ENCODE peak calls at places on chromosome 14, in five cellular contexts. One of them, this sample, is unnamed.

GRCh38 chr14:64680013-64680674 is 24.1 kb upstream of the PLEKHG3 start:
- DNase-seq in IMR-90: no peak
- DNase-seq in suprapubic skin: no peak
- DNase-seq in heart left ventricle: no peak
- DNase-seq in body of pancreas: no peak
- DNase-seq in this sample: peak; percentile 73

GRCh38 chr14:54566410-54567223 is at the start of gene SAMD4A:
- DNase-seq in body of pancreas: peak; percentile 63
- DNase-seq in heart left ventricle: peak; percentile 87
- DNase-seq in IMR-90: peak; percentile 86
- DNase-seq in suprapubic skin: peak; percentile 86
- DNase-seq in this sample: peak; percentile 73

GRCh38 chr14:22623047-22623446 is 21.1 kb downstream of the OR6J1 start:
- DNase-seq in heart left ventricle: no peak
- DNase-seq in suprapubic skin: no peak
- DNase-seq in IMR-90: no peak
- DNase-seq in body of pancreas: no peak
- DNase-seq in this sample: no peak

GRCh38 chr14:101791919-101792572 is 30.5 kb downstream of the PPP2R5C start:
- DNase-seq in body of pancreas: no peak
- DNase-seq in IMR-90: peak; percentile 78
- DNase-seq in heart left ventricle: no peak
- DNase-seq in suprapubic skin: no peak
- DNase-seq in this sample: no peak

GRCh38 chr14:93008381-93008780 is 85.4 kb downstream of the CHGA start:
- DNase-seq in IMR-90: peak; percentile 35
- DNase-seq in body of pancreas: no peak
- DNase-seq in suprapubic skin: no peak
- DNase-seq in heart left ventricle: no peak
- DNase-seq in this sample: no peak

GRCh38 chr14:24150993-24151392 is 3.7 kb downstream of the RNF31 start:
- DNase-seq in IMR-90: no peak
- DNase-seq in suprapubic skin: no peak
- DNase-seq in heart left ventricle: no peak
- DNase-seq in body of pancreas: no peak
- DNase-seq in this sample: no peak

GRCh38 chr14:94826774-94827173 is 56.9 kb upstream of the GSC start:
- DNase-seq in suprapubic skin: no peak
- DNase-seq in body of pancreas: no peak
- DNase-seq in heart left ventricle: no peak
- DNase-seq in IMR-90: no peak
- DNase-seq in this sample: no peak

GRCh38 chr14:55697358-55697985 is 117.5 kb downstream of the KTN1 start:
- DNase-seq in body of pancreas: no peak
- DNase-seq in IMR-90: no peak
- DNase-seq in suprapubic skin: no peak
- DNase-seq in heart left ventricle: no peak
- DNase-seq in this sample: no peak

GRCh38 chr14:93712079-93712837 is 76.0 kb downstream of the PRIMA1 start:
- DNase-seq in suprapubic skin: no peak
- DNase-seq in heart left ventricle: no peak
- DNase-seq in IMR-90: no peak
- DNase-seq in body of pancreas: no peak
- DNase-seq in this sample: no peak

GRCh38 chr14:103298620-103299019 is 35.4 kb upstream of the EIF5 start:
- DNase-seq in suprapubic skin: no peak
- DNase-seq in body of pancreas: no peak
- DNase-seq in IMR-90: no peak
- DNase-seq in heart left ventricle: no peak
- DNase-seq in this sample: no peak

GRCh38 chr14:105252552-105253328 is 4.4 kb downstream of the BTBD6 start:
- DNase-seq in IMR-90: no peak
- DNase-seq in heart left ventricle: no peak
- DNase-seq in body of pancreas: no peak
- DNase-seq in suprapubic skin: no peak
- DNase-seq in this sample: no peak

GRCh38 chr14:63468273-63468672 is 74.9 kb downstream of the PPP2R5E start:
- DNase-seq in heart left ventricle: no peak
- DNase-seq in IMR-90: no peak
- DNase-seq in suprapubic skin: no peak
- DNase-seq in body of pancreas: no peak
- DNase-seq in this sample: no peak

GRCh38 chr14:70416717-70417349 is at the start of gene SYNJ2BP:
- DNase-seq in IMR-90: peak; percentile 70
- DNase-seq in heart left ventricle: peak; percentile 75
- DNase-seq in body of pancreas: peak; percentile 88
- DNase-seq in suprapubic skin: no peak
- DNase-seq in this sample: peak; percentile 79

GRCh38 chr14:24535737-24536136 is 27.7 kb upstream of the CMA1 start:
- DNase-seq in suprapubic skin: no peak
- DNase-seq in IMR-90: no peak
- DNase-seq in body of pancreas: no peak
- DNase-seq in heart left ventricle: no peak
- DNase-seq in this sample: no peak

GRCh38 chr14:66009104-66009503 is 477.1 kb upstream of the CCDC196 start:
- DNase-seq in IMR-90: peak; percentile 12
- DNase-seq in heart left ventricle: no peak
- DNase-seq in suprapubic skin: no peak
- DNase-seq in body of pancreas: no peak
- DNase-seq in this sample: no peak

GRCh38 chr14:50944647-50945413 is 547 bp upstream of the PYGL start:
- DNase-seq in IMR-90: peak; percentile 35
- DNase-seq in heart left ventricle: peak; percentile 24
- DNase-seq in suprapubic skin: peak; percentile 87
- DNase-seq in body of pancreas: peak; percentile 42
- DNase-seq in this sample: peak; percentile 47

GRCh38 chr14:104865631-104866441 is 768 bp downstream of the CEP170B start:
- DNase-seq in IMR-90: peak; percentile 67
- DNase-seq in heart left ventricle: peak; percentile 69
- DNase-seq in body of pancreas: peak; percentile 66
- DNase-seq in suprapubic skin: no peak
- DNase-seq in this sample: peak; percentile 63

GRCh38 chr14:31884776-31885379 is 192.2 kb upstream of the ARHGAP5 start:
- DNase-seq in IMR-90: peak; percentile 60
- DNase-seq in suprapubic skin: no peak
- DNase-seq in heart left ventricle: no peak
- DNase-seq in body of pancreas: no peak
- DNase-seq in this sample: no peak

GRCh38 chr14:64688801-64689200 is 15.4 kb upstream of the PLEKHG3 start:
- DNase-seq in suprapubic skin: peak; percentile 40
- DNase-seq in heart left ventricle: no peak
- DNase-seq in IMR-90: no peak
- DNase-seq in body of pancreas: no peak
- DNase-seq in this sample: no peak

GRCh38 chr14:54048736-54049135 is 92.1 kb upstream of the BMP4 start:
- DNase-seq in suprapubic skin: no peak
- DNase-seq in IMR-90: no peak
- DNase-seq in heart left ventricle: no peak
- DNase-seq in body of pancreas: no peak
- DNase-seq in this sample: no peak

GRCh38 chr14:104218361-104219180 is 80.2 kb downstream of the KIF26A start:
- DNase-seq in suprapubic skin: no peak
- DNase-seq in IMR-90: no peak
- DNase-seq in body of pancreas: no peak
- DNase-seq in heart left ventricle: no peak
- DNase-seq in this sample: no peak

GRCh38 chr14:58941666-58942065 is 246.8 kb upstream of the DAAM1 start:
- DNase-seq in body of pancreas: no peak
- DNase-seq in heart left ventricle: no peak
- DNase-seq in suprapubic skin: no peak
- DNase-seq in IMR-90: peak; percentile 64
- DNase-seq in this sample: no peak

GRCh38 chr14:61231810-61232209 is 49.3 kb downstream of the TMEM30B start:
- DNase-seq in suprapubic skin: no peak
- DNase-seq in heart left ventricle: no peak
- DNase-seq in body of pancreas: no peak
- DNase-seq in IMR-90: no peak
- DNase-seq in this sample: no peak

GRCh38 chr14:75025082-75025481 is 22.4 kb downstream of the EIF2B2 start:
- DNase-seq in heart left ventricle: no peak
- DNase-seq in IMR-90: peak; percentile 69
- DNase-seq in body of pancreas: no peak
- DNase-seq in suprapubic skin: no peak
- DNase-seq in this sample: no peak

GRCh38 chr14:91692075-91692474 is 39.8 kb downstream of the CATSPERB start:
- DNase-seq in body of pancreas: no peak
- DNase-seq in heart left ventricle: no peak
- DNase-seq in suprapubic skin: no peak
- DNase-seq in IMR-90: no peak
- DNase-seq in this sample: no peak

GRCh38 chr14:49640540-49641417 is 5.7 kb upstream of the DNAAF2 start:
- DNase-seq in suprapubic skin: no peak
- DNase-seq in heart left ventricle: no peak
- DNase-seq in IMR-90: no peak
- DNase-seq in body of pancreas: no peak
- DNase-seq in this sample: no peak

GRCh38 chr14:100192250-100192671 is 32.8 kb upstream of the DEGS2 start:
- DNase-seq in IMR-90: no peak
- DNase-seq in suprapubic skin: no peak
- DNase-seq in heart left ventricle: peak; percentile 38
- DNase-seq in body of pancreas: peak; percentile 43
- DNase-seq in this sample: no peak

GRCh38 chr14:45252356-45253069 is 489 bp downstream of the MIS18BP1 start:
- DNase-seq in body of pancreas: no peak
- DNase-seq in suprapubic skin: no peak
- DNase-seq in heart left ventricle: no peak
- DNase-seq in IMR-90: peak; percentile 5
- DNase-seq in this sample: peak; percentile 6

GRCh38 chr14:56131004-56131864 is 13.0 kb downstream of the PELI2 start:
- DNase-seq in suprapubic skin: no peak
- DNase-seq in heart left ventricle: no peak
- DNase-seq in IMR-90: no peak
- DNase-seq in body of pancreas: no peak
- DNase-seq in this sample: no peak

GRCh38 chr14:60681271-60681670 is 32.0 kb upstream of the SIX1 start:
- DNase-seq in suprapubic skin: no peak
- DNase-seq in body of pancreas: no peak
- DNase-seq in IMR-90: no peak
- DNase-seq in heart left ventricle: no peak
- DNase-seq in this sample: no peak

GRCh38 chr14:64209428-64210165 is 84.6 kb downstream of the ESR2 start:
- DNase-seq in body of pancreas: no peak
- DNase-seq in IMR-90: peak; percentile 71
- DNase-seq in heart left ventricle: peak; percentile 62
- DNase-seq in suprapubic skin: no peak
- DNase-seq in this sample: no peak

GRCh38 chr14:100076630-100077029 is 11.4 kb downstream of the EVL start:
- DNase-seq in suprapubic skin: peak; percentile 85
- DNase-seq in IMR-90: peak; percentile 81
- DNase-seq in heart left ventricle: no peak
- DNase-seq in body of pancreas: no peak
- DNase-seq in this sample: no peak

GRCh38 chr14:22502551-22502950 is 86.5 kb downstream of the DAD1 start:
- DNase-seq in heart left ventricle: no peak
- DNase-seq in body of pancreas: no peak
- DNase-seq in IMR-90: no peak
- DNase-seq in suprapubic skin: no peak
- DNase-seq in this sample: no peak

GRCh38 chr14:24241829-24242443 is 487 bp downstream of the TINF2 start:
- DNase-seq in suprapubic skin: peak; percentile 96
- DNase-seq in IMR-90: peak; percentile 89
- DNase-seq in body of pancreas: peak; percentile 93
- DNase-seq in heart left ventricle: peak; percentile 95
- DNase-seq in this sample: peak; percentile 93

GRCh38 chr14:80080601-80081000 is 130.7 kb downstream of the DIO2 start:
- DNase-seq in body of pancreas: no peak
- DNase-seq in suprapubic skin: no peak
- DNase-seq in IMR-90: no peak
- DNase-seq in heart left ventricle: no peak
- DNase-seq in this sample: no peak

GRCh38 chr14:103623883-103624482 is 5.0 kb upstream of the KLC1 start:
- DNase-seq in suprapubic skin: no peak
- DNase-seq in IMR-90: no peak
- DNase-seq in heart left ventricle: peak; percentile 42
- DNase-seq in body of pancreas: no peak
- DNase-seq in this sample: no peak

GRCh38 chr14:97353102-97353501 is 555.9 kb downstream of the VRK1 start:
- DNase-seq in body of pancreas: no peak
- DNase-seq in heart left ventricle: no peak
- DNase-seq in IMR-90: no peak
- DNase-seq in suprapubic skin: no peak
- DNase-seq in this sample: no peak
- TF ChIP-seq CTCF in body of pancreas: no peak
- TF ChIP-seq CTCF in heart left ventricle: no peak
- TF ChIP-seq CTCF in IMR-90: no peak
- TF ChIP-seq CTCF in suprapubic skin: no peak
- TF ChIP-seq CTCF in this sample: no peak

GRCh38 chr14:73491256-73491976 is 683 bp downstream of the RIOX1 start:
- DNase-seq in heart left ventricle: peak; percentile 35
- DNase-seq in suprapubic skin: no peak
- DNase-seq in IMR-90: peak; percentile 64
- DNase-seq in body of pancreas: peak; percentile 62
- DNase-seq in this sample: peak; percentile 48
- TF ChIP-seq POLR2A in heart left ventricle: no peak
- TF ChIP-seq POLR2A in suprapubic skin: no peak
- TF ChIP-seq POLR2A in IMR-90: peak; percentile 7
- TF ChIP-seq POLR2A in body of pancreas: no peak
- TF ChIP-seq POLR2A in this sample: peak; percentile 67

GRCh38 chr14:39109893-39110715 is 4.0 kb upstream of the GEMIN2 start:
- DNase-seq in heart left ventricle: no peak
- DNase-seq in IMR-90: no peak
- DNase-seq in suprapubic skin: no peak
- DNase-seq in body of pancreas: peak; percentile 30
- DNase-seq in this sample: no peak

GRCh38 chr14:39108791-39109190 is 5.3 kb upstream of the GEMIN2 start:
- DNase-seq in heart left ventricle: no peak
- DNase-seq in IMR-90: no peak
- DNase-seq in suprapubic skin: no peak
- DNase-seq in body of pancreas: no peak
- DNase-seq in this sample: no peak

GRCh38 chr14:39114073-39114838 is at the start of gene GEMIN2:
- DNase-seq in heart left ventricle: peak; percentile 90
- DNase-seq in body of pancreas: peak; percentile 94
- DNase-seq in IMR-90: peak; percentile 91
- DNase-seq in suprapubic skin: peak; percentile 97
- DNase-seq in this sample: peak; percentile 90

GRCh38 chr14:39113685-39114072 is 444 bp upstream of the GEMIN2 start:
- DNase-seq in body of pancreas: no peak
- DNase-seq in IMR-90: no peak
- DNase-seq in suprapubic skin: no peak
- DNase-seq in heart left ventricle: no peak
- DNase-seq in this sample: no peak
- H3K4me3 ChIP-seq in body of pancreas: peak overlapping the region; percentile 70
- H3K4me3 ChIP-seq in IMR-90: peak overlapping the region; percentile 83
- H3K4me3 ChIP-seq in suprapubic skin: peak overlapping the region; percentile 80
- H3K4me3 ChIP-seq in heart left ventricle: peak overlapping the region; percentile 78
- H3K4me3 ChIP-seq in this sample: peak overlapping the region; percentile 56

DNA sequence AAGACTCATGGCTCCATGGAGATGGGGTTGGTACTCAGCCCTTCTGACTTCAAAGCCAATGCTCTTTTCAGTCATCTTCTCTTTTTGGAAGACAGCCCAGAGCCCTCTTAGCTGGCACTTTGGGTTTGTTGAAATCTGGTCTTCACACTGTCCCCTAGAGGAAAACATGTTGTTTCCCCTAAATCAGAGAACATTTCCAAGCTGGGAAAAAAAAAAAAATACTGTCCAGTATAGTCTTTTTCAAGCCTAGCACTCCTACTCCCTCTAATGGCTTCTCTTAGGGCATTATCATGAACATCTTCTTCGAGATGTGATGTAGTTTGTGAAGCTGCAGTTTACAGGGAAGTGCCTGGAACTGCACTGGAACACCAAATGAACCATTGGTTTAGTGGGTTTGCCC is 3.0 kb upstream of the ZC3H14 start:
- DNase-seq in suprapubic skin: no peak
- DNase-seq in body of pancreas: no peak
- DNase-seq in heart left ventricle: no peak
- DNase-seq in IMR-90: peak; percentile 72
- DNase-seq in this sample: no peak
- TF ChIP-seq CTCF in suprapubic skin: peak; percentile 16
- TF ChIP-seq CTCF in body of pancreas: peak; percentile 6
- TF ChIP-seq CTCF in heart left ventricle: peak; percentile 9
- TF ChIP-seq CTCF in IMR-90: peak; percentile 70
- TF ChIP-seq CTCF in this sample: peak; percentile 38